ENCODE peak calls at places on chromosomes 16 and 17, in four cellular contexts. W is HTR-8/SVneo, O is foreskin fibroblast, F is upper lobe of right lung. H is an unnamed sample.
A peak's percentile ranks its signal among the peaks of the same experiment; 100 is the strongest.

GRCh38 chr16:46857261-46857962 is 26.4 kb upstream of the C16orf87 start:
- DNase-seq in W (peak; percentile 41), O (peak; percentile 73), F (no peak), H (peak; percentile 77)

GRCh38 chr16:25084797-25085196 is 26.7 kb upstream of the LCMT1 start:
- DNase-seq in W (no peak), O (no peak), F (no peak), H (no peak)

GRCh38 chr16:81994485-81994884 is 16.8 kb downstream of the SDR42E1 start:
- DNase-seq in W (no peak), O (no peak), F (no peak), H (no peak)

GRCh38 chr17:74759243-74759801 is 10.9 kb downstream of the NHERF1 start:
- DNase-seq in W (no peak), O (no peak), F (no peak), H (no peak)

GRCh38 chr17:73347355-73347754 is 35.6 kb upstream of the CDC42EP4 start:
- DNase-seq in W (no peak), O (no peak), F (no peak), H (no peak)

GRCh38 chr17:82218349-82219075 is 5.9 kb upstream of the CCDC57 start:
- DNase-seq in W (no peak), O (no peak), F (no peak), H (no peak)

GRCh38 chr17:78939615-78940014 is 14.4 kb upstream of the TIMP2 start:
- DNase-seq in W (no peak), O (no peak), F (no peak), H (no peak)

GRCh38 chr16:27113341-27113841 is 46.7 kb downstream of the C16orf82 start:
- DNase-seq in W (no peak), O (no peak), F (no peak), H (no peak)

GRCh38 chr17:68821860-68822693 is 133.1 kb downstream of the ABCA8 start:
- DNase-seq in W (peak; percentile 93), O (peak; percentile 95), F (no peak), H (peak; percentile 97)

GRCh38 chr17:59111539-59111938 is 4.9 kb upstream of the TRIM37 start:
- DNase-seq in W (no peak), O (no peak), F (no peak), H (no peak)

GRCh38 chr16:25874196-25874595 is 182.4 kb downstream of the HS3ST4 start:
- DNase-seq in W (no peak), O (no peak), F (no peak), H (no peak)

H was measured in fibroblast of lung.